ENCODE peak calls at places on chromosomes 11 and 22, in five cellular contexts. O is HepG2, C is K562, E is GM12878, M is SK-N-SH. X is an unnamed sample.

GRCh38 chr11:130876100-130876499 is 40.2 kb downstream of the SNX19 start:
- DNase-seq in C (no peak), M (no peak), O (no peak), E (no peak), X (no peak)

GRCh38 chr11:43830928-43831440 is 49.6 kb upstream of the ALKBH3 start:
- DNase-seq in E (no peak), M (no peak), O (peak), C (peak), X (no peak)

GRCh38 chr11:46309669-46310288 is 32.3 kb downstream of the CREB3L1 start:
- DNase-seq in O (no peak), C (peak), E (no peak), M (no peak), X (no peak)

GRCh38 chr11:35290876-35291275 is 128.5 kb downstream of the SLC1A2 start:
- DNase-seq in C (no peak), M (no peak), E (no peak), O (no peak), X (no peak)

GRCh38 chr11:33920838-33921613 is 29.1 kb upstream of the LMO2 start:
- DNase-seq in M (no peak), O (no peak), E (peak), C (no peak), X (no peak)

GRCh38 chr11:17014321-17014773 is at the start of gene PLEKHA7:
- DNase-seq in O (peak), M (peak), E (no peak), C (no peak), X (no peak)

GRCh38 chr22:21876486-21877176 is 9.2 kb upstream of the MAPK1 start:
- DNase-seq in C (peak), O (no peak), E (no peak), M (peak), X (no peak)

GRCh38 chr22:25602924-25603323 is 38.4 kb downstream of the GRK3 start:
- DNase-seq in O (no peak), C (no peak), M (no peak), E (no peak), X (no peak)

GRCh38 chr22:45094081-45094720 is 69.5 kb upstream of the NUP50 start:
- DNase-seq in E (no peak), C (no peak), M (peak), O (no peak), X (no peak)

GRCh38 chr11:85884581-85885021 is 29.4 kb downstream of the CCDC83 start:
- DNase-seq in C (no peak), E (no peak), M (no peak), O (no peak), X (no peak)

GRCh38 chr11:70415642-70416395 is 17.5 kb downstream of the CTTN start:
- DNase-seq in C (no peak), M (no peak), E (no peak), O (no peak), X (no peak)

GRCh38 chr22:46744581-46744980 is 6.5 kb upstream of the CERK start:
- DNase-seq in E (no peak), M (no peak), C (no peak), O (peak), X (no peak)

GRCh38 chr11:68215087-68215445 is 2.0 kb upstream of the KMT5B start:
- DNase-seq in O (no peak), E (no peak), M (peak), C (no peak), X (no peak)

GRCh38 chr22:30866811-30867271 is 101.7 kb downstream of the MORC2 start:
- DNase-seq in M (peak), E (no peak), O (peak), C (peak), X (no peak)

GRCh38 chr11:110100476-110101240 is 7.5 kb downstream of the ZC3H12C start:
- DNase-seq in E (no peak), M (no peak), O (no peak), C (no peak), X (no peak)

GRCh38 chr11:114615448-114616361 is 20.1 kb upstream of the NXPE4 start:
- DNase-seq in E (no peak), M (no peak), C (no peak), O (no peak), X (no peak)

GRCh38 chr22:40853961-40854360 is 2.5 kb downstream of the ST13 start:
- DNase-seq in E (no peak), M (peak), O (no peak), C (peak), X (no peak)

GRCh38 chr11:7575841-7576451 is 62.1 kb downstream of the PPFIBP2 start:
- DNase-seq in M (peak), E (no peak), O (peak), C (no peak), X (no peak)

GRCh38 chr22:43985532-43985931 is 30.3 kb downstream of the SAMM50 start:
- DNase-seq in C (peak), M (no peak), E (no peak), O (no peak), X (no peak)

GRCh38 chr11:17770048-17770652 is 35.6 kb downstream of the KCNC1 start:
- DNase-seq in E (no peak), M (peak), O (peak), C (peak), X (no peak)

DNA sequence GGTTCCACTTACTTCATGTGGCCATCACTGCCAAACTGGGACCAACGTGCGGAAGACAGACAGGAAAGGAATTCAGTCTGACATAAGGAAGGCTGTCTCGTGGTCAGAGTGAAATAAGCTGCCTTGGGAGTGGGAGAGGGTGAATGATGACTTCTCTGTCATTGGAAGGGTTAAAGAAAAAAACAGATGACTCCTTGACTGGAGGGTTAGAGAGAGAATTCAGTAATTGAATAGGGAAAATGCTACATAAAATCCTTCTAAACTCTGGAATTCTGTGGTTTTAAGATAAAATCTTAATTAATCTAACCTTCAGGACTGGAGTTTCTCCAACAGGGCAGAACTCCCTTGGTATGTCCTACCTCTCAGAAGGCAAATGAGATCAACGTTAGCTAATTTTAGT is 33.8 kb downstream of the RAB30 start:
- DNase-seq in M (no peak), C (no peak), E (no peak), O (no peak), X (no peak)
- TF ChIP-seq TAF1 in M (no peak), C (no peak), E (no peak), O (no peak), X (no peak)

GRCh38 chr22:42170946-42171345 is 40.3 kb upstream of the CYP2D6 start:
- DNase-seq in O (no peak), M (no peak), E (no peak), C (no peak), X (no peak)

GRCh38 chr22:42171417-42171816 is 40.8 kb upstream of the CYP2D6 start:
- DNase-seq in E (no peak), O (no peak), M (no peak), C (no peak), X (no peak)

GRCh38 chr22:42168476-42168875 is 37.9 kb upstream of the CYP2D6 start:
- DNase-seq in M (no peak), C (no peak), O (no peak), E (no peak), X (no peak)

GRCh38 chr22:42167066-42167465 is 36.5 kb upstream of the CYP2D6 start:
- DNase-seq in E (no peak), O (no peak), C (no peak), M (no peak), X (no peak)

GRCh38 chr22:42169055-42169469 is 38.5 kb upstream of the CYP2D6 start:
- DNase-seq in C (peak), O (peak), E (peak), M (peak), X (peak)
- TF ChIP-seq USF2 in C (no peak), O (no peak), E (no peak), M (no peak), X (no peak)

GRCh38 chr11:2276280-2276998 is 6.1 kb upstream of the ASCL2 start:
- DNase-seq in M (no peak), O (no peak), E (no peak), C (no peak), X (no peak)
- TF ChIP-seq TAF1 in M (no peak), O (no peak), E (no peak), C (no peak), X (no peak)

GRCh38 chr11:107182983-107183382 is 164.7 kb upstream of the GUCY1A2 start:
- DNase-seq in E (no peak), O (no peak), M (no peak), C (no peak), X (no peak)
- TF ChIP-seq USF2 in E (no peak), O (no peak), M (no peak), C (no peak), X (no peak)

GRCh38 chr11:19389787-19390303 is 149.1 kb upstream of the E2F8 start:
- DNase-seq in O (peak), E (no peak), C (no peak), M (no peak), X (no peak)
- TF ChIP-seq TAF1 in O (no peak), E (no peak), C (no peak), M (no peak), X (no peak)

DNA sequence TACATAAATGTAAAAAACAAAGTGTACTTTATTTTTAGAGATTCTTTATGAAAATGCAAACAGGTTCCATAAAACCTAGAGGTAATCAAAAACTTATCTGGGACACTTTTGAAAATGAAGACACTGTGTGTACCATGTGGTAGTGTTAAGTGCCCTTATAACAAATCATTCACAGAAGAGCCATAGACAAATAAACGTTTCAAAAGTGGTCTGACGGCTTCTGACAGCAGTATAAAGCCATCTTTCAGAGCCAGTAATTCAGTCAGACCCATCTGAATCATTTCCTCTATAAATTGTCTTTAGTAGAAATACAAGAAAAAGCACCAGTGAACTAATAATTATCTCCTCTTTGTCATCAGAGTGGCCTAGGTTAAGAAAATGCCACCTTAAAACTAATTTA is 100.0 kb downstream of the PAX6 start:
- DNase-seq in C (no peak), M (no peak), O (no peak), E (no peak), X (no peak)
- TF ChIP-seq USF2 in C (no peak), M (no peak), O (no peak), E (no peak), X (no peak)

DNA sequence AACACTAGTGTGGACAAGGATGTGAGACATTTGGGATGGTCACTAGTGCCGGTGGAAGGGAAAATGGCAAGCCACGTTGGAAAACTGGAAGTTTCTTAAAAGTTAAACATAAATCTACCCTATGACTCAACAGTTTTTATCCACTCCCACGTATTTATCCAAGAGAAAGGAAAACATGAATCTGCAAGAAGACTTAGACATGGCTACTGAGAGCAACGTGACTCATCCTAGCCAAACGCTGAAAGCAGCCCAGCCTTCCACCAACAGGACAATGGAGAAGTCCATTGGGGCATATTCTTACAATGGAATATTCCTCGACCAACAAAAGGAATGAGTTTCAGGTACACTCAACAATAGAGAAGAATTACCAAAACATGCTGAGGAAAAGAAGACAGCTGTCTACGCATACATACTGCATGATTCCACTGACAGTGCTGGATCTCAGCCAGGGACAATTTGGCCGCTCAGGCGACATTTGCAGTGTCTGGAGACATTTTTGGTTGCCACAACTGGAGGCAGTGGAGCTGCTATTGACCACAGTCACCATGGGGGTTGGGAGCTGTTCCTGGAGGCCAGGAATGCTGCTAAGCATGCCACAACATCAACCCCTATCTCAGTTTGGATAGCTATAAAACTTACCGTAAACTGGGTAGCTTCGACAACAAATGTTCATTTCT is 21.2 kb downstream of the SYT13 start:
- DNase-seq in E (no peak), O (peak), M (no peak), C (no peak), X (no peak)
- TF ChIP-seq TAF1 in E (no peak), O (no peak), M (no peak), C (no peak), X (no peak)

X was measured in H1.